ENCODE peak calls at places on chromosomes 6 and 20, in ten cellular contexts. J is activated T-cell treated with anti-CD3 and anti-CD28 coated beads, Interleukin-2, amount 50 U/mL, for 4 hours; B is PC-3; C is Ammon's horn; E is germinal center; A is GM04504; M is non-pigmented ciliary epithelial cell; G is uterus; V is A673; I is body of pancreas. O is an unnamed sample.

GRCh38 chr20:44849712-44850111 is 35.8 kb upstream of the YWHAB start:
- DNase-seq in J (no peak), B (no peak), A (no peak), I (no peak), E (no peak), G (no peak), C (no peak), V (no peak), M (no peak), O (no peak)

GRCh38 chr6:15427360-15428070 is 181.6 kb downstream of the JARID2 start:
- DNase-seq in C (peak; percentile 68), E (no peak), V (no peak), M (no peak), G (no peak), J (no peak), B (no peak), I (no peak), A (no peak), O (peak; percentile 24)

GRCh38 chr6:35562060-35562459 is 49.4 kb upstream of the TULP1 start:
- DNase-seq in G (no peak), B (peak; percentile 22), M (no peak), J (no peak), V (peak; percentile 33), I (no peak), E (no peak), C (no peak), A (no peak), O (no peak)

GRCh38 chr6:136365781-136366354 is 76.2 kb upstream of the BCLAF1 start:
- DNase-seq in G (no peak), B (peak; percentile 7), J (no peak), I (no peak), C (peak; percentile 87), V (no peak), A (no peak), E (peak; percentile 18), M (no peak), O (peak; percentile 88)

GRCh38 chr6:150866147-150867073 is 908 bp downstream of the MTHFD1L start:
- DNase-seq in A (peak; percentile 77), I (peak; percentile 74), V (peak; percentile 93), C (peak; percentile 82), J (peak; percentile 85), B (peak; percentile 80), M (no peak), G (peak; percentile 79), E (peak; percentile 84), O (peak; percentile 50)

GRCh38 chr6:34115396-34116314 is 30.2 kb downstream of the GRM4 start:
- DNase-seq in G (no peak), C (no peak), M (no peak), I (no peak), B (peak; percentile 17), E (peak; percentile 46), A (no peak), J (no peak), V (peak; percentile 30), O (no peak)

GRCh38 chr20:50260480-50261221 is 70.0 kb downstream of the CEBPB start:
- DNase-seq in J (no peak), C (no peak), V (no peak), M (no peak), E (no peak), B (no peak), A (no peak), G (no peak), I (no peak), O (no peak)

GRCh38 chr6:169236988-169237387 is 16.7 kb downstream of the THBS2 start:
- DNase-seq in V (no peak), C (no peak), J (no peak), M (no peak), A (no peak), E (no peak), I (no peak), G (no peak), B (no peak), O (no peak)

GRCh38 chr6:144036064-144036873 is 28.2 kb upstream of the PLAGL1 start:
- DNase-seq in C (peak; percentile 33), I (no peak), M (no peak), A (no peak), G (no peak), J (no peak), V (peak; percentile 3), E (no peak), B (no peak), O (peak; percentile 72)

GRCh38 chr20:48298851-48299484 is 513.7 kb upstream of the SULF2 start:
- DNase-seq in C (no peak), M (peak; percentile 76), A (peak; percentile 73), V (peak; percentile 97), G (peak; percentile 75), B (peak; percentile 97), J (no peak), I (no peak), E (no peak), O (peak; percentile 39)

GRCh38 chr6:169986171-169986847 is 234.9 kb downstream of the ERMARD start:
- DNase-seq in A (no peak), I (no peak), B (no peak), V (no peak), G (no peak), M (no peak), J (no peak), C (no peak), E (no peak), O (no peak)

GRCh38 chr6:163999475-164000125 is 585.1 kb downstream of the QKI start:
- DNase-seq in E (no peak), G (no peak), C (no peak), A (no peak), B (no peak), M (no peak), J (no peak), I (no peak), V (no peak), O (no peak)

GRCh38 chr6:89375427-89375868 is 22.9 kb upstream of the UBE2J1 start:
- DNase-seq in A (no peak), J (peak; percentile 41), B (peak; percentile 50), M (no peak), C (peak; percentile 67), E (peak; percentile 42), I (peak; percentile 81), G (no peak), V (no peak), O (no peak)

GRCh38 chr6:70686548-70687133 is 19.0 kb downstream of the SMAP1 start:
- DNase-seq in E (peak; percentile 13), M (no peak), V (peak; percentile 52), J (no peak), C (peak; percentile 37), G (no peak), I (no peak), B (peak; percentile 64), A (no peak), O (peak; percentile 55)

GRCh38 chr6:169263836-169264608 is 10.4 kb upstream of the THBS2 start:
- DNase-seq in M (no peak), V (no peak), A (no peak), C (peak; percentile 69), J (no peak), I (peak; percentile 23), E (no peak), B (peak; percentile 71), G (no peak), O (peak; percentile 30)